ENCODE peak calls at places on chromosomes 16 and 17, in seven cellular contexts. Y, R, O, T, D, A and N are unnamed samples.

GRCh38 chr16:19304670-19305240 is 19.2 kb downstream of the CLEC19A start:
- DNase-seq in R (no peak), T (no peak), Y (no peak), D (no peak), A (no peak), O (no peak), N (no peak)

GRCh38 chr16:2142942-2143868 is 5.2 kb upstream of the RAB26 start:
- DNase-seq in Y (no peak), T (no peak), O (no peak), R (no peak), D (no peak), A (no peak), N (peak)

GRCh38 chr17:50830298-50830697 is 5.1 kb upstream of the WFIKKN2 start:
- DNase-seq in O (no peak), Y (no peak), D (no peak), A (no peak), R (no peak), T (no peak), N (no peak)

GRCh38 chr16:84825896-84826557 is 6.2 kb downstream of the CRISPLD2 start:
- DNase-seq in R (no peak), Y (no peak), T (peak), O (no peak), D (peak), A (peak), N (no peak)

GRCh38 chr17:4150106-4150505 is 7.1 kb downstream of the CYB5D2 start:
- DNase-seq in O (no peak), Y (no peak), R (no peak), D (no peak), T (no peak), A (no peak), N (no peak)

GRCh38 chr16:31179153-31179746 is 689 bp upstream of the FUS start:
- DNase-seq in A (no peak), O (no peak), D (no peak), R (no peak), T (no peak), Y (no peak), N (no peak)

GRCh38 chr16:11487289-11487688 is 99.4 kb downstream of the LITAF start:
- DNase-seq in T (no peak), O (no peak), R (no peak), A (no peak), D (no peak), Y (no peak), N (no peak)

GRCh38 chr17:43881758-43882505 is 25.4 kb downstream of the MPP2 start:
- DNase-seq in D (no peak), T (no peak), O (no peak), R (no peak), A (no peak), Y (no peak), N (no peak)

GRCh38 chr17:58520843-58521430 is 6.5 kb upstream of the MTMR4 start:
- DNase-seq in O (no peak), Y (no peak), A (no peak), R (no peak), D (no peak), T (no peak), N (no peak)

GRCh38 chr17:41800601-41801373 is 11.0 kb downstream of the P3H4 start:
- DNase-seq in Y (peak), O (no peak), D (peak), A (no peak), T (peak), R (peak), N (peak)

GRCh38 chr17:68455756-68456528 is 1.4 kb downstream of the WIPI1 start:
- DNase-seq in O (no peak), A (peak), R (peak), T (peak), D (no peak), Y (no peak), N (no peak)

GRCh38 chr16:11688520-11688886 is 20.2 kb downstream of the SNN start:
- DNase-seq in D (no peak), Y (no peak), T (no peak), R (no peak), O (no peak), A (no peak), N (no peak)

GRCh38 chr17:76720211-76720610 is 6.2 kb downstream of the JMJD6 start:
- DNase-seq in A (no peak), Y (no peak), R (no peak), O (no peak), T (no peak), D (peak), N (no peak)

GRCh38 chr17:54937018-54937417 is 31.4 kb downstream of the COX11 start:
- DNase-seq in R (no peak), Y (no peak), T (no peak), D (no peak), O (no peak), A (no peak), N (no peak)

GRCh38 chr16:67935096-67935401 is 1.6 kb downstream of the PSMB10 start:
- DNase-seq in O (no peak), A (no peak), R (no peak), T (no peak), Y (no peak), D (no peak), N (no peak)

GRCh38 chr17:8441690-8442089 is 6.0 kb downstream of the NDEL1 start:
- DNase-seq in Y (no peak), T (no peak), D (no peak), A (no peak), O (no peak), R (no peak), N (no peak)

GRCh38 chr16:54976651-54977200 is 46.1 kb downstream of the IRX5 start:
- DNase-seq in D (no peak), T (no peak), A (no peak), Y (no peak), O (no peak), R (no peak), N (no peak)

GRCh38 chr16:76193851-76194620 is 83.2 kb upstream of the CNTNAP4 start:
- DNase-seq in O (no peak), R (no peak), D (no peak), T (peak), Y (no peak), A (no peak), N (no peak)